ENCODE peak calls at places on chromosomes 16 and 17, in seven cellular contexts. One of them, this sample, is unnamed.

GRCh38 chr17:21285164-21286065 is 904 bp downstream of the MAP2K3 start:
- DNase-seq in left ventricle myocardium inferior: no peak
- DNase-seq in stomach: peak; percentile 61
- DNase-seq in mucosa of descending colon: peak; percentile 65
- DNase-seq in IMR-90: peak; percentile 51
- DNase-seq in neural progenitor cell: peak; percentile 36
- DNase-seq in heart right ventricle: no peak
- DNase-seq in this sample: peak; percentile 72

GRCh38 chr17:76077582-76078110 is 1.3 kb upstream of the ZACN start:
- DNase-seq in left ventricle myocardium inferior: no peak
- DNase-seq in stomach: no peak
- DNase-seq in mucosa of descending colon: no peak
- DNase-seq in IMR-90: no peak
- DNase-seq in neural progenitor cell: no peak
- DNase-seq in heart right ventricle: no peak
- DNase-seq in this sample: no peak

GRCh38 chr17:14407541-14407940 is 106.7 kb downstream of the HS3ST3B1 start:
- DNase-seq in left ventricle myocardium inferior: no peak
- DNase-seq in stomach: no peak
- DNase-seq in mucosa of descending colon: no peak
- DNase-seq in IMR-90: no peak
- DNase-seq in neural progenitor cell: no peak
- DNase-seq in heart right ventricle: no peak
- DNase-seq in this sample: no peak

GRCh38 chr16:4158143-4159093 is 42.2 kb upstream of the ADCY9 start:
- DNase-seq in left ventricle myocardium inferior: no peak
- DNase-seq in stomach: no peak
- DNase-seq in mucosa of descending colon: no peak
- DNase-seq in IMR-90: no peak
- DNase-seq in neural progenitor cell: no peak
- DNase-seq in heart right ventricle: no peak
- DNase-seq in this sample: no peak

GRCh38 chr17:9943343-9943742 is 38.3 kb upstream of the RCVRN start:
- DNase-seq in left ventricle myocardium inferior: no peak
- DNase-seq in stomach: no peak
- DNase-seq in mucosa of descending colon: no peak
- DNase-seq in IMR-90: no peak
- DNase-seq in neural progenitor cell: no peak
- DNase-seq in heart right ventricle: no peak
- DNase-seq in this sample: no peak

GRCh38 chr17:49209061-49209571 is 1.3 kb downstream of the GNGT2 start:
- DNase-seq in left ventricle myocardium inferior: no peak
- DNase-seq in stomach: no peak
- DNase-seq in mucosa of descending colon: no peak
- DNase-seq in IMR-90: no peak
- DNase-seq in neural progenitor cell: no peak
- DNase-seq in heart right ventricle: no peak
- DNase-seq in this sample: no peak

GRCh38 chr16:17343729-17344128 is 127.0 kb downstream of the XYLT1 start:
- DNase-seq in left ventricle myocardium inferior: no peak
- DNase-seq in stomach: no peak
- DNase-seq in mucosa of descending colon: no peak
- DNase-seq in IMR-90: no peak
- DNase-seq in neural progenitor cell: no peak
- DNase-seq in heart right ventricle: no peak
- DNase-seq in this sample: no peak

GRCh38 chr17:73747221-73748002 is 103.2 kb upstream of the SDK2 start:
- DNase-seq in left ventricle myocardium inferior: peak; percentile 41
- DNase-seq in stomach: peak; percentile 58
- DNase-seq in mucosa of descending colon: no peak
- DNase-seq in IMR-90: no peak
- DNase-seq in neural progenitor cell: no peak
- DNase-seq in heart right ventricle: peak; percentile 47
- DNase-seq in this sample: no peak

GRCh38 chr17:77332981-77333685 is 192.4 kb downstream of the SEC14L1 start:
- DNase-seq in left ventricle myocardium inferior: no peak
- DNase-seq in stomach: peak; percentile 20
- DNase-seq in mucosa of descending colon: no peak
- DNase-seq in IMR-90: peak; percentile 92
- DNase-seq in neural progenitor cell: no peak
- DNase-seq in heart right ventricle: no peak
- DNase-seq in this sample: peak; percentile 12

GRCh38 chr17:79444226-79444625 is 166.6 kb downstream of the RBFOX3 start:
- DNase-seq in left ventricle myocardium inferior: no peak
- DNase-seq in stomach: no peak
- DNase-seq in mucosa of descending colon: no peak
- DNase-seq in IMR-90: no peak
- DNase-seq in neural progenitor cell: no peak
- DNase-seq in heart right ventricle: no peak
- DNase-seq in this sample: no peak

GRCh38 chr17:46870116-46870803 is 18.9 kb downstream of the WNT9B start:
- DNase-seq in left ventricle myocardium inferior: no peak
- DNase-seq in stomach: peak; percentile 65
- DNase-seq in mucosa of descending colon: peak; percentile 70
- DNase-seq in IMR-90: no peak
- DNase-seq in neural progenitor cell: no peak
- DNase-seq in heart right ventricle: no peak
- DNase-seq in this sample: no peak

GRCh38 chr17:60535382-60536279 is 9.6 kb upstream of the APPBP2 start:
- DNase-seq in left ventricle myocardium inferior: no peak
- DNase-seq in stomach: no peak
- DNase-seq in mucosa of descending colon: no peak
- DNase-seq in IMR-90: peak; percentile 98
- DNase-seq in neural progenitor cell: no peak
- DNase-seq in heart right ventricle: no peak
- DNase-seq in this sample: no peak

GRCh38 chr16:72819345-72819744 is 228.6 kb downstream of the ZFHX3 start:
- DNase-seq in left ventricle myocardium inferior: no peak
- DNase-seq in stomach: no peak
- DNase-seq in mucosa of descending colon: no peak
- DNase-seq in IMR-90: peak; percentile 74
- DNase-seq in neural progenitor cell: no peak
- DNase-seq in heart right ventricle: no peak
- DNase-seq in this sample: peak; percentile 63

GRCh38 chr17:76433693-76434092 is 19.3 kb downstream of the UBE2O start:
- DNase-seq in left ventricle myocardium inferior: no peak
- DNase-seq in stomach: no peak
- DNase-seq in mucosa of descending colon: no peak
- DNase-seq in IMR-90: no peak
- DNase-seq in neural progenitor cell: no peak
- DNase-seq in heart right ventricle: no peak
- DNase-seq in this sample: no peak

GRCh38 chr16:49658491-49658890 is 197.4 kb downstream of the ZNF423 start:
- DNase-seq in left ventricle myocardium inferior: peak; percentile 12
- DNase-seq in stomach: no peak
- DNase-seq in mucosa of descending colon: no peak
- DNase-seq in IMR-90: no peak
- DNase-seq in neural progenitor cell: no peak
- DNase-seq in heart right ventricle: no peak
- DNase-seq in this sample: no peak

GRCh38 chr17:77125432-77125901 is 15.3 kb upstream of the SEC14L1 start:
- DNase-seq in left ventricle myocardium inferior: no peak
- DNase-seq in stomach: no peak
- DNase-seq in mucosa of descending colon: no peak
- DNase-seq in IMR-90: peak; percentile 91
- DNase-seq in neural progenitor cell: no peak
- DNase-seq in heart right ventricle: no peak
- DNase-seq in this sample: no peak

DNA sequence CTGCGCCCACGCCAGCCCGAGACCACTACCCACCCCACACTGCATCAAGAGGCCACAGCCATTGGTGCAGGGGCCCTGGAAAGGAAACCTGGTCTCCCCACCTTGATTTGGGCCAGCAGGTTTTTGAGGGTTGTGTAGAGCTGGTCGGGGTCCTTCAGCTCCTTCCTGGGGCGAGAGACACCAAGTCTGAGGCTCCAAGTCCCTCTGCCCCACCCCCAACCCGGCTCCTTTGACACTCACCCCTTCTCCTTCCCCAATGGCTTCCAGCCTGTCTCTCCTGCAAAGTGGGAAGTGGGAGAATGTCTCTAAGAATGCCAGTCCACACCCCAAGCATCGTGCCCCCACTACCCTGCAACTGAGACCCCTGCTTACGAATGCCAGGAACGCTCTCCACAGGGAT is 1.6 kb upstream of the DHX58 start:
- DNase-seq in left ventricle myocardium inferior: no peak
- DNase-seq in stomach: no peak
- DNase-seq in mucosa of descending colon: no peak
- DNase-seq in IMR-90: no peak
- DNase-seq in neural progenitor cell: no peak
- DNase-seq in heart right ventricle: no peak
- DNase-seq in this sample: no peak
- H3K36me3 ChIP-seq in left ventricle myocardium inferior: peaks cover 43% of the 10 kb centered on the region
- H3K36me3 ChIP-seq in stomach: peaks cover 43% of the 10 kb centered on the region
- H3K36me3 ChIP-seq in mucosa of descending colon: no peaks in the 10 kb centered on the region
- H3K36me3 ChIP-seq in IMR-90: peaks cover 19% of the 10 kb centered on the region
- H3K36me3 ChIP-seq in neural progenitor cell: no peaks in the 10 kb centered on the region
- H3K36me3 ChIP-seq in heart right ventricle: peaks cover 41% of the 10 kb centered on the region
- H3K36me3 ChIP-seq in this sample: no peaks in the 10 kb centered on the region

GRCh38 chr16:29839822-29840221 is 19.6 kb downstream of the MVP start:
- DNase-seq in left ventricle myocardium inferior: no peak
- DNase-seq in stomach: no peak
- DNase-seq in mucosa of descending colon: no peak
- DNase-seq in IMR-90: no peak
- DNase-seq in neural progenitor cell: no peak
- DNase-seq in heart right ventricle: no peak
- DNase-seq in this sample: peak; percentile 90
- H3K36me3 ChIP-seq in left ventricle myocardium inferior: peaks cover 92% of the 10 kb centered on the region
- H3K36me3 ChIP-seq in stomach: peaks cover 98% of the 10 kb centered on the region
- H3K36me3 ChIP-seq in mucosa of descending colon: peaks cover 42% of the 10 kb centered on the region
- H3K36me3 ChIP-seq in IMR-90: peaks cover 77% of the 10 kb centered on the region
- H3K36me3 ChIP-seq in neural progenitor cell: no peaks in the 10 kb centered on the region
- H3K36me3 ChIP-seq in heart right ventricle: peaks cover 98% of the 10 kb centered on the region
- H3K36me3 ChIP-seq in this sample: no peaks in the 10 kb centered on the region

DNA sequence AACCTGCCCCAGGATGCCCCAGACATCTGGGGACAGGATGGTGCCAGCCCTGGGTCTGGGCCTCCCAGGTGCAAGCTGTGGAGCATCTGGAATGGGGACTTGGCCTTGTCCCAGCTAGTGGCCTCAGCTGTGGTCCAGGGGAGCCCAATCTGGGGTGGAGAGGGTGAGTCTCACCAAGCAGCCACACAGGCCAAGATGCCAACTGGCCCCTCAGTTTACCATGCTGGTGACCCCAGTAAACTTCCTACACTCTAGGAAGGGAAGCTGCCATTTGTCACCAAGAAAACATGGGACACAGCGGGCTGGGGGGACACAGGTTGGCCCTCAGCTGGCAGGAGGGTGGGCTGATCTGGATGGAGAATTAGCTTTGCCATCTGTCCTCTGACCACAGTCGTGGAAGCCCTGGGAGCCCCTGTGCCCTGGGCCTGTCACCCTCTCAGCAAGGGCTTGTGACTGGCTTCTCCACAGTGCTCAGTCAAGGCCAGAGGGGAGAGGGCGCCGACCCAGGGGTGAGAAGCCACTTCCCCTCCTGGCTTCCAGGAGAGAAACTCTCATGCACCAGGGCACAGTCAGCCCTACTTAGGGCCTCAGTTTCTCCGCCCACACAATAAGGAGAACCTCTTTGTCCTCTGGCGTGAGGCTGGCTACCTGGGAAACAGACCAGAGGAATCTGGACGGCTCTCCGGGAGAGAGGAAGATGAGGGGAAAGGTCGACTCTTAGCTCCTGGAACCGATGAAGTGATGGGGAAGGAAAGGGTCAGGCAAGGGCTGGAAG is 126.4 kb upstream of the SMURF2 start:
- DNase-seq in left ventricle myocardium inferior: no peak
- DNase-seq in stomach: no peak
- DNase-seq in mucosa of descending colon: no peak
- DNase-seq in IMR-90: no peak
- DNase-seq in neural progenitor cell: no peak
- DNase-seq in heart right ventricle: no peak
- DNase-seq in this sample: no peak
- H3K36me3 ChIP-seq in left ventricle myocardium inferior: peaks cover 59% of the 10 kb centered on the region
- H3K36me3 ChIP-seq in stomach: peaks cover 61% of the 10 kb centered on the region
- H3K36me3 ChIP-seq in mucosa of descending colon: no peaks in the 10 kb centered on the region
- H3K36me3 ChIP-seq in IMR-90: peaks cover 26% of the 10 kb centered on the region
- H3K36me3 ChIP-seq in neural progenitor cell: no peaks in the 10 kb centered on the region
- H3K36me3 ChIP-seq in heart right ventricle: peaks cover 71% of the 10 kb centered on the region
- H3K36me3 ChIP-seq in this sample: no peaks in the 10 kb centered on the region

GRCh38 chr17:17817552-17817947 is 19.2 kb downstream of the SREBF1 start:
- DNase-seq in left ventricle myocardium inferior: no peak
- DNase-seq in stomach: no peak
- DNase-seq in mucosa of descending colon: peak; percentile 44
- DNase-seq in IMR-90: no peak
- DNase-seq in neural progenitor cell: no peak
- DNase-seq in heart right ventricle: no peak
- DNase-seq in this sample: no peak
- H3K36me3 ChIP-seq in left ventricle myocardium inferior: peaks cover 71% of the 10 kb centered on the region
- H3K36me3 ChIP-seq in stomach: peaks cover 73% of the 10 kb centered on the region
- H3K36me3 ChIP-seq in mucosa of descending colon: peaks cover 7% of the 10 kb centered on the region
- H3K36me3 ChIP-seq in IMR-90: peaks cover 61% of the 10 kb centered on the region
- H3K36me3 ChIP-seq in neural progenitor cell: no peaks in the 10 kb centered on the region
- H3K36me3 ChIP-seq in heart right ventricle: peaks cover 74% of the 10 kb centered on the region
- H3K36me3 ChIP-seq in this sample: peaks cover 72% of the 10 kb centered on the region

GRCh38 chr16:84874004-84874435 is 54.2 kb downstream of the CRISPLD2 start:
- DNase-seq in left ventricle myocardium inferior: peak; percentile 5
- DNase-seq in stomach: no peak
- DNase-seq in mucosa of descending colon: no peak
- DNase-seq in IMR-90: no peak
- DNase-seq in neural progenitor cell: no peak
- DNase-seq in heart right ventricle: no peak
- DNase-seq in this sample: no peak

GRCh38 chr16:84867696-84868095 is 47.9 kb downstream of the CRISPLD2 start:
- DNase-seq in left ventricle myocardium inferior: peak; percentile 5
- DNase-seq in stomach: no peak
- DNase-seq in mucosa of descending colon: no peak
- DNase-seq in IMR-90: no peak
- DNase-seq in neural progenitor cell: no peak
- DNase-seq in heart right ventricle: no peak
- DNase-seq in this sample: no peak

GRCh38 chr16:84868829-84869457 is 49.2 kb downstream of the CRISPLD2 start:
- DNase-seq in left ventricle myocardium inferior: peak; percentile 8
- DNase-seq in stomach: no peak
- DNase-seq in mucosa of descending colon: no peak
- DNase-seq in IMR-90: no peak
- DNase-seq in neural progenitor cell: no peak
- DNase-seq in heart right ventricle: no peak
- DNase-seq in this sample: no peak

GRCh38 chr16:84868328-84868727 is 48.5 kb downstream of the CRISPLD2 start:
- DNase-seq in left ventricle myocardium inferior: peak; percentile 10
- DNase-seq in stomach: no peak
- DNase-seq in mucosa of descending colon: no peak
- DNase-seq in IMR-90: no peak
- DNase-seq in neural progenitor cell: no peak
- DNase-seq in heart right ventricle: no peak
- DNase-seq in this sample: no peak

DNA sequence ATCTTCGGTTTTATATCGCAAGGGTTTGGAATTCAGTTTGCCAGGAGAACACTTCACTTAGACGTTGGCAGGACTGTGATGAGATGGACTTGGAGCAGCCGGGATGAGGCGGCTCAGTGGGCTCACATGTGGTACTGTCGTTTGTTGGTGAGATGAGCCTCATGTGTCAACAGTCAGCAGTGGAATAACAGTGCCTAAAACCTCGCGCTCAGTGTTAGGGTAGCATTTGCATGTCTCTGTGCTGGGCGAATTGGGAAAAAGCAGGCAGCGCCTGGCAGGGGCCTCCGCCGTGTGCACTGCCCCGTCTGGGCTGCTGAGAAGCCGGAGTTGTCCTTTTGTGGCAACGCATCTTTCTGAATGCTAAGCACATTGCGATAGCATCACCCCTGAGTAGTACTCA is 49.7 kb downstream of the CRISPLD2 start:
- DNase-seq in left ventricle myocardium inferior: peak; percentile 8
- DNase-seq in stomach: no peak
- DNase-seq in mucosa of descending colon: no peak
- DNase-seq in IMR-90: no peak
- DNase-seq in neural progenitor cell: no peak
- DNase-seq in heart right ventricle: no peak
- DNase-seq in this sample: no peak
- H3K36me3 ChIP-seq in left ventricle myocardium inferior: peaks cover 51% of the 10 kb centered on the region
- H3K36me3 ChIP-seq in stomach: peaks cover 74% of the 10 kb centered on the region
- H3K36me3 ChIP-seq in mucosa of descending colon: no peaks in the 10 kb centered on the region
- H3K36me3 ChIP-seq in IMR-90: peaks cover 59% of the 10 kb centered on the region
- H3K36me3 ChIP-seq in neural progenitor cell: no peaks in the 10 kb centered on the region
- H3K36me3 ChIP-seq in heart right ventricle: peaks cover 82% of the 10 kb centered on the region
- H3K36me3 ChIP-seq in this sample: no peaks in the 10 kb centered on the region

This sample was measured in adrenal gland.